ENCODE peak calls at places on chromosome 5, in four cellular contexts. M is H1, P is GM23248, D is PC-3. C is an unnamed sample.

GRCh38 chr5:36459191-36460135 is 146.9 kb upstream of the SLC1A3 start:
- DNase-seq in M (no peak), P (no peak), D (peak), C (peak)

GRCh38 chr5:115168829-115169391 is 798 bp downstream of the TRIM36 start:
- DNase-seq in M (no peak), P (peak), D (no peak), C (peak)

GRCh38 chr5:122751293-122751753 is 23.6 kb upstream of the SNX2 start:
- DNase-seq in M (no peak), D (no peak), P (peak), C (peak)

GRCh38 chr5:133403741-133404364 is 208.5 kb downstream of the FSTL4 start:
- DNase-seq in P (no peak), D (no peak), M (no peak), C (no peak)

GRCh38 chr5:135269828-135270545 is 129.0 kb downstream of the MACROH2A1 start:
- DNase-seq in M (no peak), P (peak), D (peak), C (no peak)

GRCh38 chr5:115626444-115626823 is 598 bp upstream of the TMED7 start:
- DNase-seq in P (peak), D (no peak), M (no peak), C (no peak)

GRCh38 chr5:31106742-31107546 is 86.5 kb upstream of the CDH6 start:
- DNase-seq in M (no peak), D (peak), P (peak), C (no peak)

GRCh38 chr5:111930905-111931461 is 174.0 kb upstream of the NREP start:
- DNase-seq in P (peak), D (peak), M (no peak), C (peak)

GRCh38 chr5:179257190-179257741 is 88.0 kb downstream of the ADAMTS2 start:
- DNase-seq in D (no peak), P (no peak), M (no peak), C (no peak)
- TF ChIP-seq EZH2 in D (no peak), P (no peak), M (no peak), C (no peak)

GRCh38 chr5:151122828-151123227 is 34.8 kb downstream of the ANXA6 start:
- DNase-seq in P (no peak), D (no peak), M (no peak), C (no peak)

GRCh38 chr5:151123897-151124751 is 33.5 kb downstream of the ANXA6 start:
- DNase-seq in M (no peak), P (peak), D (peak), C (no peak)

GRCh38 chr5:151126199-151126645 is 31.4 kb downstream of the ANXA6 start:
- DNase-seq in M (peak), P (peak), D (peak), C (peak)

GRCh38 chr5:151127926-151128325 is 29.7 kb downstream of the ANXA6 start:
- DNase-seq in P (no peak), D (no peak), M (no peak), C (no peak)

DNA sequence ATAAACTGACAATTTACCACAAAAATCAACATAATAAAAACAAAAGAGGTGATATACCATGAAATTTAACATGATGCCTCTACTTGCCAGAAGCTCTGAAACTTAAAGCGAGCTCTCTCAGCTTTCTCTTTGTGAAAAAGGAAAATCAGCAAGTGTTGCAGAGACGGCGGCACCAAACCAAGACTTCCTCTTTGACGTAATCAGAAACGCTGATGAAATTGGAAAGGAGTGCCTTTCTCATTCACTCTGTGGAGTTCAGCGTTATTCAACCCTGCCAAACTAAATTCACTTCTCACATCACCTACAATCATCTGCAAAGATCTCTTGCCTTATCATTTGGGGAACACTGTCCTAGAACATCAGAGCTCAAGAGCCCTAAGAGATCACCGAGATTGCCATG is 32.2 kb downstream of the ANXA6 start:
- DNase-seq in P (no peak), M (no peak), D (no peak), C (no peak)
- H3K4me3 ChIP-seq in P (no peak), M (no peak), D (no peak), C (no peak)

GRCh38 chr5:181071257-181071656 is 31.2 kb downstream of the BTNL9 start:
- DNase-seq in M (no peak), P (no peak), D (no peak), C (no peak)

GRCh38 chr5:181064987-181065386 is 24.9 kb downstream of the BTNL9 start:
- DNase-seq in M (no peak), D (no peak), P (no peak), C (no peak)

GRCh38 chr5:181069767-181070491 is 29.9 kb downstream of the BTNL9 start:
- DNase-seq in D (no peak), P (peak), M (no peak), C (no peak)

DNA sequence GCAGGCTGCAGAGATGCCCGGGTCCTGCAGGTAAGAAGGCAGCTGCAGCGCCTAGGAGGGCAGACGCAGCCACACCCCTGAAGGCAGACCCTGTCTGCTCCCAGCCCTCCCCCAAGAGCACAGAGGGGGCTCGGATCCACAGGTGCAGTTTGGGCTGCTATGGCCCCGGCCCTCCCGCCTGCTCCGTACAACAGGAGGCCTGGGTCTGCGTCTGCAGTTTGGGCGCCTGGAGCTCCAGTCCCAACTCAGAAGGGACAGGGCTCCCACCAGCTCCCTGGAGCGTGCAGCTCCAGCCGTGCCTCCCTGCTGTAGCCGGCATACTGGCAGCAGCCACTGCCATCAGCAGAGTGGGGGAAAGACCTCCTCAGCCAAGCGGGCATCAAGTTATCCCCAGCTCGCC is 30.5 kb downstream of the BTNL9 start:
- DNase-seq in P (no peak), M (no peak), D (no peak), C (no peak)
- H3K9ac ChIP-seq in P (no peak), M (no peak), D (no peak), C (no peak)

GRCh38 chr5:1874820-1875219 is 7.9 kb downstream of the IRX4 start:
- DNase-seq in P (no peak), M (no peak), D (no peak), C (no peak)

GRCh38 chr5:1876708-1877433 is 5.9 kb downstream of the IRX4 start:
- DNase-seq in P (no peak), D (no peak), M (no peak), C (no peak)

GRCh38 chr5:1875843-1876671 is 6.7 kb downstream of the IRX4 start:
- DNase-seq in P (no peak), D (no peak), M (no peak), C (no peak)

GRCh38 chr5:1874348-1874747 is 8.4 kb downstream of the IRX4 start:
- DNase-seq in M (no peak), D (no peak), P (no peak), C (no peak)

DNA sequence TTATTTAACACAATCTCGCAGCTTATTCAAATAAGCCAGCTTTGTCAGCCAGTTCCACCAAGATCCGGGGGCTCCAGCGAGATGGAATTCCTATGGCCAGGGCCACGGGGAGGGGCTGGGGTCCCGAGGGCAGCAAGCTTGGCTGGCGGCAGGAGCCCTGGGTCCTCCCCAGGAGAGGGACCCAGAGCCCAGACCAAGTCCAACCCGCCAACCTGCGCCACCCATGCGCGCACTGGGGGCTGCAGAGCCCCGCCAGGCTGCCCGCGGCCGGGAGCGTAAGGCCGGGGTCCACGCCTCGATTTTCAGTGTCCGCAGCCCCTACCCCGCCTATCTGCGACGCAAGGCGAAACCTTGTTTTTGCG is 7.3 kb downstream of the IRX4 start:
- DNase-seq in P (no peak), M (no peak), D (no peak), C (no peak)
- TF ChIP-seq EZH2 in P (no peak), M (peak), D (no peak), C (no peak)

GRCh38 chr5:140631831-140632365 is 1.1 kb downstream of the CD14 start:
- DNase-seq in P (no peak), D (no peak), M (no peak), C (no peak)
- H3K4me3 ChIP-seq in P (peak), D (no peak), M (no peak), C (peak)

DNA sequence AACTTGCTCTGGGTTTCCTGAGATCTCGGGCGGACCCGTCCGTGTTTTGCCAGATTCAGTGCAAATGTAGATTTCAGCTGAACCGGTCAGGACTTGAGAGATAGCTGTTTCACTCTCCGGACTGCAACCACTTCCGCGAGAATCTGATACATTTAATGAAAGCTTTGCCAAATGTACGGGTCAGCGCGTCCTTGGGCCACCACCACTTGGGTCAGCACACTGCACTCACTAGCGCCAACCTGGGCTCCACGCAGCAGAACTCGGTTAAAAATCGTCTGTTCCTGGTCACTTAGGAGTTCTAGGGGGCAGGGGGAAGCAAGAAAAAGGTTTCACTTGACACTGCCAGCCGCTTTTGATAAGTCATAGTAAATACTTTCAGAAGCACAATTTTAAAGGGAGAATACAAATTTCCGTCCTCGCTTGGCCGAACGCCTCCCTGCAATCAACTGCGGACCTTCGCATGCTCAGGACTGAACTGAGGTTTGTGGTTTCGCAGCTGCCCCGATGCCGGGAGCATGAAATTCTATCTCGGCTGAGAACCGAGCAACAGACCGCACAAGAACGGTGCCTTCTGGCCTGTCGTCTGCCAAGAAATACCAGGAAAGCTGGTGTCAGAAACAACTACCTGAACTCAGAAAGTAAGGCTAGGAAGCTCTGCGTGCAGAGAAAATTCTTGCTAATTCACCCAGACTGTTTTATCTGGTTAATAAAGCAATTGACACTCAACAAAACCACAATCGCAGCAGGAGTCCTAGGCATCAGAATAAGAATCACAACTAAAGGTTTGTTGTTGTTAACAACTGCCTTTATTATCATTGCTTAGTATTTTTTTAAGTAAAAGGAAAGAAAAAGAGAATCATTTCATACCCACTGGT is 4.2 kb upstream of the ISL1 start:
- DNase-seq in P (peak), M (no peak), D (peak), C (no peak)
- H3K9ac ChIP-seq in P (no peak), M (no peak), D (peak), C (no peak)